ENCODE peak calls at places on chromosome 3, in eight cellular contexts. W is HCT116, E is PC-3, C is SK-N-SH, M is PC-9, V is MM.1S, U is hepatocyte, P is GM23248. J is an unnamed sample.

GRCh38 chr3:168998792-168999191 is 664.7 kb downstream of the MECOM start:
- DNase-seq in W (no peak), E (peak; percentile 48), C (no peak), M (no peak), V (no peak), U (no peak), P (no peak), J (no peak)

GRCh38 chr3:75171632-75172230 is 492.4 kb upstream of the FRG2C start:
- DNase-seq in W (no peak), E (peak; percentile 48), C (no peak), M (no peak), V (peak; percentile 40), U (peak; percentile 22), P (peak; percentile 48), J (peak; percentile 63)

GRCh38 chr3:48306860-48307530 is 26.5 kb downstream of the SPINK8 start:
- DNase-seq in W (no peak), E (no peak), C (no peak), M (no peak), V (no peak), U (no peak), P (no peak), J (peak; percentile 51)

GRCh38 chr3:129039271-129040038 is 21.1 kb upstream of the GP9 start:
- DNase-seq in W (no peak), E (no peak), C (peak; percentile 88), M (no peak), V (no peak), U (peak; percentile 54), P (no peak), J (no peak)

GRCh38 chr3:136276049-136276755 is 26.1 kb downstream of the PCCB start:
- DNase-seq in W (no peak), E (no peak), C (no peak), M (no peak), V (no peak), U (no peak), P (no peak), J (no peak)

GRCh38 chr3:61927332-61927731 is 366.0 kb downstream of the PTPRG start:
- DNase-seq in W (no peak), E (no peak), C (peak; percentile 65), M (no peak), V (no peak), U (peak; percentile 60), P (peak; percentile 89), J (no peak)

GRCh38 chr3:80439490-80439889 is 671.7 kb upstream of the ROBO1 start:
- DNase-seq in W (no peak), E (no peak), C (peak; percentile 10), M (no peak), V (no peak), U (no peak), P (no peak), J (no peak)

GRCh38 chr3:29144807-29145206 is 136.1 kb upstream of the RBMS3 start:
- DNase-seq in W (no peak), E (peak; percentile 49), C (peak; percentile 55), M (no peak), V (no peak), U (peak; percentile 77), P (peak; percentile 61), J (no peak)

GRCh38 chr3:105812194-105812586 is 56.6 kb downstream of the CBLB start:
- DNase-seq in W (no peak), E (peak; percentile 90), C (no peak), M (peak; percentile 75), V (no peak), U (no peak), P (peak; percentile 78), J (no peak)

GRCh38 chr3:129018751-129019150 is 17.6 kb downstream of the EFCC1 start:
- DNase-seq in W (no peak), E (no peak), C (no peak), M (no peak), V (no peak), U (no peak), P (no peak), J (no peak)

GRCh38 chr3:188533172-188533571 is 379.2 kb downstream of the LPP start:
- DNase-seq in W (no peak), E (no peak), C (no peak), M (no peak), V (peak; percentile 1), U (no peak), P (no peak), J (no peak)

GRCh38 chr3:189309400-189309975 is 137.7 kb downstream of the TPRG1 start:
- DNase-seq in W (no peak), E (no peak), C (no peak), M (no peak), V (no peak), U (no peak), P (no peak), J (no peak)

GRCh38 chr3:174202561-174202960 is 656.6 kb upstream of the NAALADL2 start:
- DNase-seq in W (no peak), E (peak; percentile 60), C (no peak), M (no peak), V (no peak), U (no peak), P (peak; percentile 59), J (no peak)

GRCh38 chr3:170044795-170045244 is 7.0 kb downstream of the GPR160 start:
- DNase-seq in W (no peak), E (no peak), C (no peak), M (no peak), V (peak; percentile 92), U (no peak), P (no peak), J (peak; percentile 75)

GRCh38 chr3:176663819-176664218 is 533.5 kb downstream of the TBL1XR1 start:
- DNase-seq in W (peak; percentile 33), E (peak; percentile 74), C (peak; percentile 29), M (peak; percentile 65), V (peak; percentile 72), U (peak; percentile 54), P (peak; percentile 82), J (peak; percentile 44)

GRCh38 chr3:54954516-54954915 is 26.7 kb upstream of the LRTM1 start:
- DNase-seq in W (no peak), E (no peak), C (no peak), M (peak; percentile 39), V (no peak), U (no peak), P (peak; percentile 34), J (no peak)

GRCh38 chr3:13457593-13457992 is 22.5 kb upstream of the HDAC11 start:
- DNase-seq in W (no peak), E (no peak), C (no peak), M (no peak), V (no peak), U (no peak), P (no peak), J (no peak)

GRCh38 chr3:44416031-44417030 is 61.1 kb downstream of the ZNF445 start:
- DNase-seq in W (no peak), E (no peak), C (no peak), M (no peak), V (no peak), U (no peak), P (no peak), J (no peak)

GRCh38 chr3:12557472-12558105 is 702 bp downstream of the MKRN2 start:
- DNase-seq in W (no peak), E (peak; percentile 40), C (no peak), M (no peak), V (no peak), U (no peak), P (peak; percentile 76), J (peak; percentile 57)

GRCh38 chr3:136070953-136071949 is 105.7 kb downstream of the PPP2R3A start:
- DNase-seq in W (no peak), E (peak; percentile 19), C (no peak), M (no peak), V (peak; percentile 19), U (peak; percentile 5), P (peak; percentile 68), J (peak; percentile 71)

GRCh38 chr3:55630280-55630920 is 143.3 kb upstream of the WNT5A start:
- DNase-seq in W (no peak), E (no peak), C (no peak), M (no peak), V (no peak), U (no peak), P (no peak), J (no peak)

GRCh38 chr3:57557088-57557537 is 1.0 kb downstream of the PDE12 start:
- DNase-seq in W (no peak), E (peak; percentile 52), C (peak; percentile 47), M (no peak), V (peak; percentile 48), U (peak; percentile 40), P (peak; percentile 79), J (peak; percentile 73)

GRCh38 chr3:172315401-172316091 is 132.7 kb downstream of the GHSR start:
- DNase-seq in W (peak; percentile 35), E (peak; percentile 71), C (no peak), M (peak; percentile 94), V (peak; percentile 72), U (peak; percentile 67), P (peak; percentile 73), J (no peak)

GRCh38 chr3:66468016-66468735 is 32.6 kb downstream of the LRIG1 start:
- DNase-seq in W (no peak), E (no peak), C (no peak), M (no peak), V (no peak), U (no peak), P (peak; percentile 78), J (peak; percentile 74)
- H3K4me2 ChIP-seq in W (no peak overlapping the region), E (no peak overlapping the region), C (no peak overlapping the region), M (no peak overlapping the region), V (no peak overlapping the region), U (no peak overlapping the region), P (peak overlapping the region; percentile 69), J (peak overlapping the region; percentile 81)

GRCh38 chr3:6079518-6080179 is 781.3 kb upstream of the GRM7 start:
- DNase-seq in W (no peak), E (no peak), C (no peak), M (no peak), V (no peak), U (no peak), P (no peak), J (no peak)
- H3K9me3 ChIP-seq in W (no peaks in the 10 kb centered on the region), E (no peaks in the 10 kb centered on the region), C (no peaks in the 10 kb centered on the region), M (no peaks in the 10 kb centered on the region), V (no peaks in the 10 kb centered on the region), U (no peaks in the 10 kb centered on the region), P (no peaks in the 10 kb centered on the region), J (no peaks in the 10 kb centered on the region)

DNA sequence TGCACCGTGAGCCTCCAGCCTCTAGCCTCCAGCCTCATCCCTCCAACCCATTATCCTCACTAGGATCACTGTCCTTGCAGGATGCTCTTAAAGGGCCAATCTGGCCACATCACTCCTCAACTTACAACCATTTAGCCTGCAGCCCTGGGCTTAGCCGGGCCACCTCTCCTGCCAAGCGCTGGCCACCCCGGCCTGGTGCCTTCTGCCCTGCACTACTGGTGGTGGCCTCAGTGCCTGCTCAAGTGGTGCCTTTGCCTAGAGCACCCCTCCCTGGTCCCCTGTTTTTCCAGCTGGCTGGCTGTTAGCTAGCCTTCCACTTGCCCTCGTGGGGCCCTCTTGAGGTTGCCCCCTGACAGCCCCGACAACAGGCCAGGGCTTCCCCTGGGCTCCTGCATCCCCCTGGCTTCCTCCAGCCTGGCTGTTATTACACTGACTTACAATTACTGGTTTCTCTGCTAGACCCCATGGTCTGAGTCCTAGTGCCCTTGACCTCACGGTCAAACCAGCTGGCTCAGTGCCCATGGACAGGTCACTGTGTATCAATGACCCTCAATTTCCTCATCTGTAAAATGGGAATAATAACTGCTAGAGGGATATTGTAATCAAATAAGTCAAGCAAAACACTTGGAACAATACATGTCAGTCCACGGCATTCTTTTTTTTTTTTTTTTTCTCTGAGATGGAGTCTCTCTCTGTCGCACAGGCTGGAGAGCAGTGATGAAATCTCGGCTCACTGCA is 15.5 kb downstream of the ATP2B2 start:
- DNase-seq in W (no peak), E (no peak), C (no peak), M (no peak), V (no peak), U (no peak), P (no peak), J (no peak)
- H3K9me2 ChIP-seq in W (no peaks in the 10 kb centered on the region), E (no peaks in the 10 kb centered on the region), C (no peaks in the 10 kb centered on the region), M (no peaks in the 10 kb centered on the region), V (no peaks in the 10 kb centered on the region), U (no peaks in the 10 kb centered on the region), P (no peaks in the 10 kb centered on the region), J (no peaks in the 10 kb centered on the region)

GRCh38 chr3:179452872-179453271 is 1.6 kb upstream of the GNB4 start:
- DNase-seq in W (no peak), E (no peak), C (no peak), M (no peak), V (no peak), U (no peak), P (peak; percentile 28), J (no peak)
- H3K4me2 ChIP-seq in W (no peak overlapping the region), E (no peak overlapping the region), C (no peak overlapping the region), M (no peak overlapping the region), V (no peak overlapping the region), U (peak overlapping the region; percentile 89), P (peak overlapping the region; percentile 69), J (no peak overlapping the region)